ENCODE peak calls at places on chromosomes 4 and X, in five cellular contexts. O is CD4-positive, CD25-positive, alpha-beta regulatory T cell; G is effector memory CD4-positive, alpha-beta T cell; B is cardiac muscle cell; S is A549. F is an unnamed sample.

GRCh38 chrX:147537172-147537571 is 374.5 kb upstream of the FMR1 start:
- DNase-seq in O (no peak), G (no peak), B (no peak), S (no peak), F (no peak)

GRCh38 chr4:182533948-182534347 is 290.7 kb downstream of the TENM3 start:
- DNase-seq in O (no peak), G (no peak), B (no peak), S (no peak), F (no peak)

GRCh38 chr4:52102587-52102986 is 51.5 kb downstream of the SPATA18 start:
- DNase-seq in O (no peak), G (no peak), B (no peak), S (no peak), F (no peak)

GRCh38 chr4:127875791-127876190 is 4.9 kb upstream of the PLK4 start:
- DNase-seq in O (no peak), G (no peak), B (no peak), S (no peak), F (no peak)

GRCh38 chrX:115642895-115643530 is 82.0 kb downstream of the PLS3 start:
- DNase-seq in O (peak), G (no peak), B (peak), S (peak), F (peak)

GRCh38 chrX:132561974-132562373 is 73.1 kb upstream of the MBNL3 start:
- DNase-seq in O (no peak), G (no peak), B (no peak), S (no peak), F (no peak)

GRCh38 chr4:38309471-38309870 is 349.3 kb downstream of the PTTG2 start:
- DNase-seq in O (no peak), G (no peak), B (no peak), S (no peak), F (no peak)

GRCh38 chrX:53685711-53686110 is 808 bp downstream of the HUWE1 start:
- DNase-seq in O (no peak), G (no peak), B (no peak), S (no peak), F (no peak)

GRCh38 chrX:18210470-18210869 is 10.2 kb downstream of the BEND2 start:
- DNase-seq in O (no peak), G (no peak), B (peak), S (no peak), F (no peak)

GRCh38 chrX:103215037-103215767 is at the start of gene BEX4:
- DNase-seq in O (peak), G (peak), B (peak), S (peak), F (peak)

GRCh38 chrX:28920141-28920540 is 332.9 kb downstream of the IL1RAPL1 start:
- DNase-seq in O (no peak), G (no peak), B (no peak), S (no peak), F (no peak)

GRCh38 chrX:8749697-8750096 is 17.8 kb upstream of the ANOS1 start:
- DNase-seq in O (no peak), G (no peak), B (no peak), S (no peak), F (no peak)

GRCh38 chrX:51860679-51861078 is 32.7 kb upstream of the MAGED1 start:
- DNase-seq in O (no peak), G (no peak), B (peak), S (no peak), F (no peak)

GRCh38 chr4:37667197-37668100 is 18.7 kb downstream of the RELL1 start:
- DNase-seq in O (no peak), G (no peak), B (no peak), S (no peak), F (no peak)

GRCh38 chrX:133533249-133533648 is 118.0 kb upstream of the GPC4 start:
- DNase-seq in O (no peak), G (no peak), B (no peak), S (no peak), F (no peak)

GRCh38 chrX:14529288-14529989 is at the start of gene GLRA2:
- DNase-seq in O (no peak), G (no peak), B (peak), S (peak), F (no peak)

GRCh38 chr4:153137168-153137567 is 67.1 kb upstream of the TRIM2 start:
- DNase-seq in O (no peak), G (no peak), B (no peak), S (peak), F (no peak)

GRCh38 chrX:19904778-19905367 is 17.5 kb upstream of the SH3KBP1 start:
- DNase-seq in O (peak), G (no peak), B (peak), S (peak), F (peak)

GRCh38 chr4:126611900-126612299 is 1020.9 kb upstream of the INTU start:
- DNase-seq in O (no peak), G (no peak), B (no peak), S (no peak), F (no peak)

GRCh38 chr4:121863787-121864186 is 6.5 kb downstream of the BBS7 start:
- DNase-seq in O (no peak), G (no peak), B (no peak), S (no peak), F (no peak)

GRCh38 chr4:105457997-105458396 is 15.9 kb downstream of the PPA2 start:
- DNase-seq in O (no peak), G (no peak), B (no peak), S (no peak), F (no peak)

GRCh38 chrX:87808576-87809243 is 291.1 kb downstream of the KLHL4 start:
- DNase-seq in O (no peak), G (no peak), B (no peak), S (no peak), F (peak)

GRCh38 chr4:88159137-88159725 is 792 bp upstream of the ABCG2 start:
- DNase-seq in O (no peak), G (no peak), B (no peak), S (peak), F (no peak)

GRCh38 chrX:54934058-54934457 is 13.4 kb downstream of the TRO start:
- DNase-seq in O (no peak), G (no peak), B (no peak), S (no peak), F (no peak)

GRCh38 chr4:38803833-38804653 is 548 bp downstream of the TLR1 start:
- DNase-seq in O (peak), G (no peak), B (no peak), S (no peak), F (peak)

GRCh38 chrX:41653125-41653524 is 35.6 kb upstream of the GPR34 start:
- DNase-seq in O (no peak), G (no peak), B (no peak), S (no peak), F (no peak)

GRCh38 chrX:125205084-125205917 is 114.4 kb upstream of the TEX13C start:
- DNase-seq in O (no peak), G (no peak), B (peak), S (peak), F (no peak)

GRCh38 chr4:147138171-147138570 is 192.5 kb upstream of the TTC29 start:
- DNase-seq in O (no peak), G (no peak), B (no peak), S (no peak), F (no peak)

GRCh38 chr4:168408620-168409019 is 71.7 kb downstream of the DDX60L start:
- DNase-seq in O (no peak), G (no peak), B (peak), S (no peak), F (no peak)

GRCh38 chr4:148831945-148832344 is 389.7 kb upstream of the NR3C2 start:
- DNase-seq in O (no peak), G (no peak), B (no peak), S (no peak), F (no peak)

GRCh38 chr4:40594261-40595178 is 35.1 kb downstream of the RBM47 start:
- DNase-seq in O (no peak), G (no peak), B (no peak), S (no peak), F (no peak)

GRCh38 chrX:97229318-97229717 is 345.6 kb downstream of the RPA4 start:
- DNase-seq in O (no peak), G (no peak), B (no peak), S (no peak), F (no peak)

GRCh38 chrX:64580605-64581004 is 185.4 kb upstream of the MTMR8 start:
- DNase-seq in O (no peak), G (no peak), B (peak), S (no peak), F (no peak)

GRCh38 chr4:74292111-74292870 is 16.0 kb upstream of the EPGN start:
- DNase-seq in O (no peak), G (no peak), B (no peak), S (no peak), F (no peak)

GRCh38 chr4:98557497-98557896 is 100.9 kb downstream of the TSPAN5 start:
- DNase-seq in O (peak), G (no peak), B (no peak), S (no peak), F (no peak)

GRCh38 chr4:186240848-186241491 is 13.7 kb downstream of the KLKB1 start:
- DNase-seq in O (no peak), G (no peak), B (peak), S (no peak), F (no peak)

GRCh38 chrX:103585421-103586313 is at the start of gene TCEAL4:
- DNase-seq in O (peak), G (no peak), B (peak), S (peak), F (peak)

GRCh38 chr4:156672924-156673323 is 298.7 kb downstream of the PDGFC start:
- DNase-seq in O (no peak), G (no peak), B (no peak), S (no peak), F (no peak)

GRCh38 chr4:120869511-120870278 is 52.8 kb downstream of the PRDM5 start:
- DNase-seq in O (no peak), G (no peak), B (no peak), S (no peak), F (no peak)

GRCh38 chrX:30892591-30892990 is 3.5 kb upstream of the TAB3 start:
- DNase-seq in O (no peak), G (no peak), B (no peak), S (no peak), F (no peak)

GRCh38 chr4:76780781-76781697 is 116.9 kb downstream of the SOWAHB start:
- DNase-seq in O (no peak), G (no peak), B (no peak), S (no peak), F (no peak)

GRCh38 chr4:76783836-76784235 is 114.1 kb downstream of the SOWAHB start:
- DNase-seq in O (no peak), G (no peak), B (no peak), S (no peak), F (no peak)

GRCh38 chr4:76781698-76782595 is 116.0 kb downstream of the SOWAHB start:
- DNase-seq in O (no peak), G (no peak), B (no peak), S (no peak), F (no peak)

GRCh38 chr4:76784237-76784636 is 113.7 kb downstream of the SOWAHB start:
- DNase-seq in O (no peak), G (no peak), B (no peak), S (no peak), F (no peak)

DNA sequence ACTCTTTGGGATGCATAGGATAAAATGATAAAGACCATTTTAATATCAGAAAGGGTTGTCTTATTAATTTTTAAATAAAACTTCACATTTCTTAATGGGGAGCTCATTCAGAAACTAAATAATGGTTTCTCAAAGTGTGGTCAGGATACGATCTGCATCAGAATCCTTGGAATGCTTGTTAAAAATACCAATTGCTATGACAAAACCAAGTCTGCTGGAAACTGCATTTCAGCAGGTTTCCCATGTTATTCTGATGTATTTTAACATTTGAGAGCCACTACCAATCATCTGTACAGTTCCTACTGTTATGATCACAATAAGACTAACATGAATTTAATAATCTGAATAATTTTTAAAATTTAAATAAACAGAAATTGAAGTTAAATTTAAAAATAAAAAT is 115.1 kb downstream of the SOWAHB start:
- DNase-seq in O (no peak), G (no peak), B (no peak), S (no peak), F (no peak)
- H3K4me3 ChIP-seq in O (no peak), G (no peak), B (no peak), S (no peak), F (no peak)

DNA sequence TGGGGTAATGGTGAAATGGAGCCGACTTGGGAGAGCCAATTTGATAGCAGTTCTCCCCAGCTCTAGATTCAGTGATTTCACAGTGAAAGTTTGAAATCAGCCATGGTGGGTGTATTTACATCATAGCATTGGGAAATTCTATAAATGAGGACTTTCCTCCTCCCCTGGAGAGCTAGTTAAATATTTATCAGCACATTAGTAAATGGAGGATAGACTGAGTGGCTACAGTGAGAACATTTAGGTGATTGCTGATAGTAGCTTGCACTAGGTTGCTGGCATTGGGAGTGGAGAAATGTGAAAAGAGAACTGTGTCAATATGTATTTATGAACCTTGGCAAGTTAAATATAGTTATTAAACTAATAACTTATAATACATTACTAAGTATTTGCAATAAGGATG is 347.3 kb downstream of the CCSER1 start:
- DNase-seq in O (no peak), G (no peak), B (no peak), S (no peak), F (no peak)
- H3K4me3 ChIP-seq in O (no peak), G (no peak), B (no peak), S (no peak), F (no peak)

DNA sequence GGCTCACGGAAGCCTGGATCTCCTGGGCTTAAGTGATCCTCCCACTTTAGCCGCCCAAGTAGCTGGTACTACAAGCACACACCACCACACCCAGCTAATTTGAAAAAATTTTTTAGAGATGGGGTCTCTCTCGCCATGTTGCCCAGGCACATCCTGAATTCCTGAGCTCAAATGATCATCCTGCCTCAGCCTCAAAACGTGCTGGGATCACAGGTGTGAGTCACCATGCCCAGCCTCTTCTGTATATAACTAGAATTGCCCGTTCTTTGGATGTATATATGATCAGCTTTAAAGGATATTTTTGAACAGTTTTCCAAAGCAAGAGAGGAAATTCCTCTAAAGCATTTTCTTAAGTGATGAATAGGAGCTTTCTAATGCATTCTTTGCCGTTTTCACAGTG is 22.7 kb downstream of the ZFP42 start:
- DNase-seq in O (no peak), G (no peak), B (no peak), S (no peak), F (no peak)
- H3K4me3 ChIP-seq in O (no peak), G (no peak), B (no peak), S (no peak), F (no peak)

DNA sequence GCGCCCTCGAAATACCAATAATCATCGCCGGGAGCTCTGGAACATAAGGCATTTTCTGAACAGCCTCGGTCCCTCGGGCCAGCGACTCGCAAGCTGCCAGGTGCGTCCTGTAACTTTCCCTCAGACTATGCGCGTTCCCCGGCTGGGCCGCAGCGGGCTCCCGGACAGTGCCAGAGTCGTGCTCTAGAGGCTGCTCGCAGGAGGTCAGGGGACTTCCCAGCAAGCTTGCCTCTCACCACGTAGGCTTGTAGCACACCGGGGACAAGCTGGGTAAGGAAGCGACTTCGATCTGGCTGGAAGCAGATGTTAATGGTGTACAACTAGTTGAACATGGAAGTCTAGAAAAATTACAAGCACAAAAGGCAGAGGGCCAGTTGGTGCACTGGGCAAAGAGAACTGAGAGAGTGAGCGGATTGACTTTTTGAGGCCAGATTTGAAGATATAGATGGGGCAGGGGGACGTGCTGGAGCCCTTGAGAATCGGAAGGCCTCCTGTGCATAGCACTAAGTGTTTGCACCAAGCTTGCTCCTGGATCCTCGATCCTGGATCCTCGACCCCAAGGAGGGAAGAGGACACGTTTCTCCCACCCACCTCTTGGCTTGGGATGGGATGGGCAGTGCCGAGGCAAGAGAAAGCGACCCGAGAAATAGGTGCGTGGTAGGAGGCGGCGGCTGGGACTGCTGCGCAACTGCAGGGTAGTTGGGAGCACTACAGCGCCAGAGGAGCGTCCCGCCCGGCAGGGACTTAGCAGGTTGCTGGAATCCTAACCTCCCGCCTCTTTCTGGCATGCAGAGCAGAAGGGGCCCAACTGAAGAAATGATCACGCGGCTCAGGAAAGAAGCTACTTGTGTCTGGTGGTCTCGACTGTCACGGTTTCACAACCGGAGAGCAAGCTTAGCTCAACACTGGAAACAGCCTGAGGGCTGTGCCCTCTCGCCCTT is 19.9 kb upstream of the ZIC3 start:
- DNase-seq in O (no peak), G (no peak), B (no peak), S (no peak), F (no peak)
- H3K4me3 ChIP-seq in O (no peak), G (no peak), B (no peak), S (no peak), F (no peak)

DNA sequence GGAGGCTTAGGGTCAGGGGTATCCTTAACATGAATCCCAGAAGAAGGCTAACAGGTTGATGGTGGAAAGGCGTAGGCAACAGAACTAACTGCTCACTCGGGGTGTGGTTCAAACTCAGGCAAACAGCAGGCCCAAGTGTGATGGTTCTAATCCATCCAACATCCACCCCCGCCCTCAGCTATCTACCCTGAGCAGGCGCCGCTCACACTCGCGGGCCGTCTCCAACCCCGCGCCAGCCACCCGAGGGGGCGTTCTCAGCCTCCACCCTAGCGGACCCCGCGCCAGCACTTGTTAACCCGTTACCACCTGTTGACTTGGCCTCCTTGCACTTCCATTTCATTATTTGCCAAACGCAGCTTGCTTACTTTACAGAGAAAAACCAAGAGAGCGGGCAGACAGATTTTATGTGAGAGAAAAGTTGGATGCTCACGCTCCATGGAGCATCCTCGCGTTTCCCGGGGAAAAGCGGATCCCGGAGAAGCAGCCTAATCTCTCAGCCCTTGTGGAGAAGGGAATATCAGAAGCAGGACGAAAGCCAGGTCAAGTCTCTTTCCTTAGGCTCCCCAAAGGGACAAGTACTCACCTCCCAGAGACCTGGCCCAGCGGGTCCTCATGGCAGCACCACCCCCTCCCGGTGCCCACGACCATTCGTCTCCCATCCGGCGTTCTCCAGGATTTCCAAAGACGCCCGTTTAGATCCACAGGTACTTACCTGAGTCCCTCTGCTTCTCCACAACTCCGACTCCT is 757 bp downstream of the SNCA start:
- DNase-seq in O (no peak), G (no peak), B (peak), S (no peak), F (no peak)
- H3K4me3 ChIP-seq in O (no peak), G (peak), B (peak), S (peak), F (no peak)

DNA sequence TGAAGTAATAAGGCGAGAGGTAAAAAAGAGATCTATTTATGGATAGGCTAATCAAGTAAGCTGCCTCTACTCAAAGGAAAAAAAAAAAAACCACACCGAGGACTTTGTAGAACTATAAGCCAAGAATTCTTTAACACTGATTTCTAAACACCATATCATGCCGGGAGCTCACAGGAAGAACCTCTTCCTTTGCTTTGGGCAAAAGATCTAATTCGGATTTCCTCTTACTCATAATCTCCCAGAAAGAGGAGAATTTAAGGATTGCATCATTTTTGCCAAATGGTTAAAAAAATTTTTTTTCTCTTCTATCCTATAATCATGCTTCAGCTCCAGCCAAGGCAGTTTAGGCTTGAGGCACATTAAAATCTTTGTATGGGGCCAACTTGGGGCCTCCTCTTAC is 95.5 kb downstream of the ZNF827 start:
- DNase-seq in O (no peak), G (no peak), B (no peak), S (no peak), F (no peak)
- H3K4me3 ChIP-seq in O (no peak), G (no peak), B (no peak), S (no peak), F (no peak)